ENCODE peak calls at places on chromosomes 13 and 19, in five cellular contexts. One of them, this sample, is unnamed.

GRCh38 chr13:45196622-45197021 is 4.2 kb downstream of the KCTD4 start:
- ATAC-seq in Panc1: no peak
- ATAC-seq in CD8-positive, alpha-beta T cell: no peak
- ATAC-seq in WTC11: no peak
- ATAC-seq in CD4-positive, alpha-beta T cell: no peak
- ATAC-seq in this sample: no peak

GRCh38 chr13:20369886-20370361 is 137.8 kb upstream of the GJB6 start:
- ATAC-seq in WTC11: no peak
- ATAC-seq in CD8-positive, alpha-beta T cell: no peak
- ATAC-seq in Panc1: no peak
- ATAC-seq in CD4-positive, alpha-beta T cell: no peak
- ATAC-seq in this sample: no peak

GRCh38 chr19:3649888-3650287 is 23.3 kb upstream of the CACTIN start:
- ATAC-seq in CD8-positive, alpha-beta T cell: no peak
- ATAC-seq in CD4-positive, alpha-beta T cell: no peak
- ATAC-seq in Panc1: no peak
- ATAC-seq in WTC11: peak; percentile 62
- ATAC-seq in this sample: no peak

GRCh38 chr19:10230155-10230903 is 802 bp downstream of the S1PR2 start:
- ATAC-seq in Panc1: no peak
- ATAC-seq in CD8-positive, alpha-beta T cell: peak; percentile 69
- ATAC-seq in WTC11: peak; percentile 13
- ATAC-seq in CD4-positive, alpha-beta T cell: peak; percentile 66
- ATAC-seq in this sample: no peak

GRCh38 chr19:1423445-1424181 is 14.6 kb upstream of the RPS15 start:
- ATAC-seq in Panc1: peak; percentile 32
- ATAC-seq in CD4-positive, alpha-beta T cell: no peak
- ATAC-seq in CD8-positive, alpha-beta T cell: no peak
- ATAC-seq in WTC11: no peak
- ATAC-seq in this sample: no peak

GRCh38 chr13:43079392-43079931 is 56.1 kb downstream of the DNAJC15 start:
- ATAC-seq in CD4-positive, alpha-beta T cell: no peak
- ATAC-seq in Panc1: no peak
- ATAC-seq in WTC11: no peak
- ATAC-seq in CD8-positive, alpha-beta T cell: no peak
- ATAC-seq in this sample: no peak

GRCh38 chr19:29662604-29663404 is 2.5 kb upstream of the PLEKHF1 start:
- ATAC-seq in CD4-positive, alpha-beta T cell: no peak
- ATAC-seq in Panc1: peak; percentile 26
- ATAC-seq in CD8-positive, alpha-beta T cell: no peak
- ATAC-seq in WTC11: no peak
- ATAC-seq in this sample: peak; percentile 66

GRCh38 chr13:52921194-52921593 is 72.8 kb upstream of the PCDH8 start:
- ATAC-seq in CD8-positive, alpha-beta T cell: no peak
- ATAC-seq in CD4-positive, alpha-beta T cell: no peak
- ATAC-seq in WTC11: no peak
- ATAC-seq in Panc1: no peak
- ATAC-seq in this sample: peak; percentile 42

GRCh38 chr19:38670921-38671398 is 23.5 kb downstream of the ACTN4 start:
- ATAC-seq in CD8-positive, alpha-beta T cell: no peak
- ATAC-seq in Panc1: peak; percentile 14
- ATAC-seq in WTC11: no peak
- ATAC-seq in CD4-positive, alpha-beta T cell: no peak
- ATAC-seq in this sample: no peak

GRCh38 chr13:34155931-34156607 is 338.1 kb downstream of the RFC3 start:
- ATAC-seq in CD4-positive, alpha-beta T cell: no peak
- ATAC-seq in Panc1: peak; percentile 59
- ATAC-seq in WTC11: no peak
- ATAC-seq in CD8-positive, alpha-beta T cell: no peak
- ATAC-seq in this sample: no peak

GRCh38 chr13:98326274-98326673 is 149.2 kb upstream of the RNF113B start:
- ATAC-seq in CD8-positive, alpha-beta T cell: no peak
- ATAC-seq in Panc1: no peak
- ATAC-seq in CD4-positive, alpha-beta T cell: no peak
- ATAC-seq in WTC11: no peak
- ATAC-seq in this sample: no peak

DNA sequence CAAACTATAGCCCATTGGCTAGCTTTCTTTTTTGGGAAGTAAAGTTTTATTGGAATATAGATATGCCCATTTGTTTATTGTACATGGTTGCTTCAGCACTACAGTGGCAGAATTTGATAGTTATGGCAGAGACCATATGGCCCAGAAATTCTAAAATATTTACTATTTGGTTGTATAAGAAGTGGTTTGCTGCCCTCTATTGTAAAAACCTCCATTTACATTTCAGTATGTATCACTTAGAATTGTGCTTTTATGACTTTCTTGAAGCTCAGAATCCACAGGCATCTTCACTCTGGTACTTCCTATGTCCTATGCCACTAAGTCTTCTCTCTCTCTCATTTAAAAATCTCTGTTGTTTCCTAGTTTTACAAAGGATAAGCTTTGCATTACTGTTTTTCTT is 37.7 kb downstream of the DLEU7 start:
- ATAC-seq in CD4-positive, alpha-beta T cell: no peak
- ATAC-seq in CD8-positive, alpha-beta T cell: no peak
- ATAC-seq in WTC11: no peak
- ATAC-seq in Panc1: no peak
- ATAC-seq in this sample: no peak
- TF ChIP-seq CTCF in CD4-positive, alpha-beta T cell: no peak
- TF ChIP-seq CTCF in CD8-positive, alpha-beta T cell: no peak
- TF ChIP-seq CTCF in WTC11: no peak
- TF ChIP-seq CTCF in Panc1: peak; percentile 11
- TF ChIP-seq CTCF in this sample: no peak

DNA sequence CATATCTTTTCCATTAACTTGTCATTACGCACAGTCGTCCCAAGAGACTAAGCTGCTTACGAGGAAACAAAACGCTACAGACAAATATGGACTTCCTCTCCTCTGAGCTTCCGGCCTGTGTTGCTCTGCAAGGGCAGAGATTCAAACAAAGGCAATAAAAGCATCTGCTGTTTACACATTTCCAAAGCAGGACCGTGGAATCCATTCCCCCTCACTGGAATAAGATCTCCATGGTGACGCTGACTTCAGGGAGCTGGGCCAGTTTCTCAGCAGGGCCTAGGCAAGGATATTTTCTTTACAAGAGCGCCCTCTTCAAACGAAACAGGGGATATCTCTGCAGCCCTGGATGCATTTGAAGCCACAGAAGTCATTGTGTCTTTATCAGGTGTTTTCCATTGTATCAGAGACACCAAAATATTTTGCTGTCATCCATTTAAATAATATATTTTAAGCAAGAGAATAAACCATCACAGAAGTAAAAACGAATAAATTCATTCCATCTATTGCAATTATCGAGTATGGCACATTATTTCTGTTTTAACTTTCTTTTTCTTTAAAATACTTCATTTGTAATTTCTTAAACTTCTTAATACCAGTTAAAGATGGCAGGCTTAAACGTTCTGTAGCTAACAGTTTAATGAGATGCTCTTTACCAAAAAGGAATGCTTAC is 177.5 kb downstream of the DCLK1 start:
- ATAC-seq in CD4-positive, alpha-beta T cell: no peak
- ATAC-seq in Panc1: no peak
- ATAC-seq in CD8-positive, alpha-beta T cell: no peak
- ATAC-seq in WTC11: peak; percentile 99
- ATAC-seq in this sample: peak; percentile 88
- TF ChIP-seq CTCF in CD4-positive, alpha-beta T cell: no peak
- TF ChIP-seq CTCF in Panc1: peak; percentile 35
- TF ChIP-seq CTCF in CD8-positive, alpha-beta T cell: no peak
- TF ChIP-seq CTCF in WTC11: no peak
- TF ChIP-seq CTCF in this sample: peak; percentile 70

DNA sequence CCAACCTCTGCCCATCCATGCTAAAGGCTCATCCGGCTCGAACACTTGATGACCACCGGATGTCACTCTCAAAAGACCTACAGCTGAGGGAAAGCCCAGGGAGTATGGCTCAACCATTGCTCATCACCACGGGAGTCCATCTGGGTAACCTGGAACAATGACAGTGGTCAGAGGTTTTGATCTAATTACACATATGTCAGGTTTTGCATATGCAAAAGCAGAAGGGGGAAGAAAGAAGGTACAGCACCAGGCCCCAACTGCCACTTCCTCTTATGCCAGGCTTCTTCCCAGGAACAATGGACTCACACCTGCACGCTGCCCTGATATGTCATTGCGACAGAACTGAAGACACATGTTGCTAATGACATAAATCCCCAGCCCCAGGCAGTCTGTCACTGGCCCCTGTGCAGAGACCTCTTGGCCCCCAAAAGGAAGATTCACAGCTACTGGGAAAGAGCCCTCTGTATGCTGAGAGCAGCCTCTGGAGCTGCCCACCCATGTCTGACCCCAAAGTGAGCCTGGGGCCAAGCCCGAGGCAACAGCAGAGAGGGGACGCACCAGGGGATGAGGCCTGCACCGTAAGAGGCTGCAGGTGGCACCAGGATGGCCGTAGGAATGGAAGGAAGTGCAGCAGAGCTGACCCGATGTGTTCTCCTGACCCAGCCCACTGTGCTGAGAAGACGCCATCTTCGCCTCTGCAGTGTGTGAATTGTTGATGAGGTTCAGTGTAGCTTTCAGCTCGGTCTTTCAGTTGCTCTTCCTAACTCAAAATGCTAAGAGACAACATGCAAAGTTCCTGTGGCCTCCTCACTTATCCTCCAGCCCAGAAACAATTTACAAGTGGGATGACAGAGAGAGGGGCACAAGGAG is 26.3 kb downstream of the EPS15L1 start:
- ATAC-seq in Panc1: no peak
- ATAC-seq in CD4-positive, alpha-beta T cell: no peak
- ATAC-seq in CD8-positive, alpha-beta T cell: no peak
- ATAC-seq in WTC11: no peak
- ATAC-seq in this sample: no peak
- TF ChIP-seq CTCF in Panc1: no peak
- TF ChIP-seq CTCF in CD4-positive, alpha-beta T cell: no peak
- TF ChIP-seq CTCF in CD8-positive, alpha-beta T cell: no peak
- TF ChIP-seq CTCF in WTC11: no peak
- TF ChIP-seq CTCF in this sample: no peak

GRCh38 chr13:31278874-31279273 is 79.1 kb downstream of the B3GLCT start:
- ATAC-seq in CD4-positive, alpha-beta T cell: no peak
- ATAC-seq in CD8-positive, alpha-beta T cell: no peak
- ATAC-seq in WTC11: no peak
- ATAC-seq in Panc1: no peak
- ATAC-seq in this sample: no peak
- TF ChIP-seq CTCF in CD4-positive, alpha-beta T cell: no peak
- TF ChIP-seq CTCF in CD8-positive, alpha-beta T cell: no peak
- TF ChIP-seq CTCF in WTC11: no peak
- TF ChIP-seq CTCF in Panc1: no peak
- TF ChIP-seq CTCF in this sample: no peak

GRCh38 chr19:20558571-20558970 is 7.0 kb downstream of the ZNF737 start:
- ATAC-seq in WTC11: no peak
- ATAC-seq in CD4-positive, alpha-beta T cell: no peak
- ATAC-seq in CD8-positive, alpha-beta T cell: no peak
- ATAC-seq in Panc1: no peak
- ATAC-seq in this sample: no peak
- TF ChIP-seq CTCF in WTC11: no peak
- TF ChIP-seq CTCF in CD4-positive, alpha-beta T cell: no peak
- TF ChIP-seq CTCF in CD8-positive, alpha-beta T cell: no peak
- TF ChIP-seq CTCF in Panc1: no peak
- TF ChIP-seq CTCF in this sample: no peak

DNA sequence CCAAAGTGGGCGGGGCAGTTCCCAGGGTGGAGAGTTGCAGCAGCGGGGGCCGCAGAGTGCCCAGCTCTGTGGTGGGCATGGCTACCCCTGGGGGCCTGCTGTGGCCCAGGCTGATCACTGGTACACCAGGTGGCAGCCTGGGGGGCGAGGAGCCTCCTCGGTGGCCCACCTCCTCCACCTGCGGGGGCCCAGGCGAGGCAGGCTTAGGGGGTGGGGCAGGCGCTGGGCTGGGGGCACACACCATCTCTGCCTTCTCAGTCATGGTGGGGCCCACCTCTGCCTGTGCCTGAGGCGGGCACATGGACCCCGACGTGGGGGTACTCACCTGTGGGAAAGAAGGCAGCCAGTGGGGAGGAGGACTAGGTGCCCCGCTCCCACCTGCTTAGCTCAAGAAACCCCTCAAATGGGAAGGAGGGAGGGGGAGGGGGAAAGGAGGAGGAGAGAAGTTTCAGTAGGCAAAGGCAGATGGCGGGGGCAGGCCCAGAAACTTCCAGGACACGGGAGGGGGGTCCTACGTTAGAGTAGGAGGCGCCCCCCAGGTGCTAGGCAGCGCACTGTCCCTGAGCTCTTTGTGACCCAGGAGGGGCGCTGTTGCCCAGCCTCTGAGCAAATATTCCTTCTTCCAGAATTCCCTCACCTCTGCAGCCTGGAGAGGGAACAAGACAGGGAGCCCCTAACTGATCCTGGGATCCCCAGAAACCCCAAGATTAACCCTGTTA is 1.6 kb downstream of the LYL1 start:
- ATAC-seq in Panc1: no peak
- ATAC-seq in CD8-positive, alpha-beta T cell: no peak
- ATAC-seq in WTC11: peak; percentile 4
- ATAC-seq in CD4-positive, alpha-beta T cell: no peak
- ATAC-seq in this sample: no peak
- TF ChIP-seq CTCF in Panc1: peak; percentile 64
- TF ChIP-seq CTCF in CD8-positive, alpha-beta T cell: no peak
- TF ChIP-seq CTCF in WTC11: no peak
- TF ChIP-seq CTCF in CD4-positive, alpha-beta T cell: no peak
- TF ChIP-seq CTCF in this sample: no peak

GRCh38 chr19:55383789-55384575 is at the start of gene TMEM238:
- ATAC-seq in CD8-positive, alpha-beta T cell: no peak
- ATAC-seq in CD4-positive, alpha-beta T cell: no peak
- ATAC-seq in WTC11: no peak
- ATAC-seq in Panc1: peak; percentile 63
- ATAC-seq in this sample: peak; percentile 29
- TF ChIP-seq CTCF in CD8-positive, alpha-beta T cell: no peak
- TF ChIP-seq CTCF in CD4-positive, alpha-beta T cell: no peak
- TF ChIP-seq CTCF in WTC11: no peak
- TF ChIP-seq CTCF in Panc1: no peak
- TF ChIP-seq CTCF in this sample: peak; percentile 20

DNA sequence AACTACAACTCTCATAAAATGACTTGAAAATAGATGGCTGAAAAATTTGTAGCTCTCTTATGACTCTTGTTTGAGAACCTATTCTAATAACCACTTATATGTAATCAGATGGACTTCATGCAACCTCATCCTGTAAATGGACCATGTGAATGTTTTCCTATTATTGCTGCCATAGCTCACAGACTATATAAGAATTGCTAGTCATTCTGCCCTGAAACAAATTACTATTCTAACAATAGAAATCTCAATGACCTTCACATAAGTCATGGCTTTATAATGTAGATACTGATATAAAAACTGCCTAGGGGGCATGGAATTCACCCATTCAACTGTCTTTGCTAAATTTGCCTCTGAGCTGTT is 1111.0 kb upstream of the ATXN8OS start:
- ATAC-seq in CD4-positive, alpha-beta T cell: no peak
- ATAC-seq in WTC11: no peak
- ATAC-seq in Panc1: no peak
- ATAC-seq in CD8-positive, alpha-beta T cell: no peak
- ATAC-seq in this sample: no peak
- TF ChIP-seq CTCF in CD4-positive, alpha-beta T cell: no peak
- TF ChIP-seq CTCF in WTC11: no peak
- TF ChIP-seq CTCF in Panc1: no peak
- TF ChIP-seq CTCF in CD8-positive, alpha-beta T cell: no peak
- TF ChIP-seq CTCF in this sample: no peak

GRCh38 chr19:7994923-7995682 is 10.3 kb downstream of the ELAVL1 start:
- ATAC-seq in CD8-positive, alpha-beta T cell: no peak
- ATAC-seq in CD4-positive, alpha-beta T cell: no peak
- ATAC-seq in Panc1: no peak
- ATAC-seq in WTC11: no peak
- ATAC-seq in this sample: no peak
- TF ChIP-seq CTCF in CD8-positive, alpha-beta T cell: no peak
- TF ChIP-seq CTCF in CD4-positive, alpha-beta T cell: no peak
- TF ChIP-seq CTCF in Panc1: no peak
- TF ChIP-seq CTCF in WTC11: no peak
- TF ChIP-seq CTCF in this sample: no peak